ENCODE peak calls at places on chromosomes 11 and 22, in six cellular contexts. H is RCC 7860; E is Right ventricle myocardium superior; O is Caki2; A is epithelial cell of prostate; J is effector CD4-positive, alpha-beta T cell. P is an unnamed sample.

GRCh38 chr11:77512092-77512491 is 38.2 kb upstream of the PAK1 start:
- DNase-seq in H (no peak), E (no peak), O (no peak), J (no peak), A (no peak), P (no peak)

GRCh38 chr22:36966851-36967535 is 52.3 kb downstream of the TST start:
- DNase-seq in H (no peak), O (no peak), A (no peak), E (no peak), J (no peak), P (no peak)

GRCh38 chr11:387193-387793 is 6.7 kb upstream of the PKP3 start:
- DNase-seq in H (no peak), O (no peak), E (no peak), J (no peak), A (no peak), P (no peak)

GRCh38 chr11:74297484-74297883 is 14.0 kb downstream of the P4HA3 start:
- DNase-seq in H (no peak), O (no peak), J (no peak), A (no peak), E (no peak), P (no peak)

GRCh38 chr22:35576671-35577070 is 36.0 kb downstream of the RASD2 start:
- DNase-seq in E (no peak), O (no peak), J (no peak), A (no peak), H (no peak), P (no peak)

GRCh38 chr11:119533462-119533861 is 110.5 kb upstream of the THY1 start:
- DNase-seq in O (no peak), A (no peak), H (no peak), E (no peak), J (no peak), P (no peak)

GRCh38 chr11:2507945-2508749 is 63.3 kb downstream of the KCNQ1 start:
- DNase-seq in J (no peak), E (peak), O (no peak), H (no peak), A (no peak), P (no peak)

GRCh38 chr11:12294613-12295012 is 82.8 kb upstream of the PARVA start:
- DNase-seq in H (no peak), J (no peak), A (no peak), O (no peak), E (no peak), P (no peak)

GRCh38 chr22:27723150-27723549 is 78.4 kb downstream of the MN1 start:
- DNase-seq in H (no peak), E (no peak), A (no peak), O (peak), J (no peak), P (no peak)

GRCh38 chr22:47122441-47123000 is 360.1 kb downstream of the TBC1D22A start:
- DNase-seq in E (peak), O (no peak), J (no peak), A (no peak), H (no peak), P (no peak)

GRCh38 chr11:19696904-19697303 is 15.7 kb upstream of the NAV2 start:
- DNase-seq in J (no peak), O (no peak), H (no peak), A (no peak), E (no peak), P (no peak)

GRCh38 chr11:59551651-59552521 is 40.5 kb downstream of the OR4D9 start:
- DNase-seq in E (no peak), O (peak), J (no peak), H (peak), A (no peak), P (no peak)

GRCh38 chr11:57596266-57596885 is 1.1 kb upstream of the SERPING1 start:
- DNase-seq in H (no peak), A (no peak), E (no peak), J (no peak), O (no peak), P (no peak)

GRCh38 chr11:62599909-62600308 is 1.8 kb downstream of the MTA2 start:
- DNase-seq in E (no peak), O (no peak), A (peak), J (no peak), H (no peak), P (no peak)

GRCh38 chr11:4697583-4697982 is at the start of gene OR51E2:
- DNase-seq in A (no peak), E (no peak), J (no peak), H (no peak), O (no peak), P (no peak)

GRCh38 chr11:126132319-126132718 is 69.7 kb upstream of the CDON start:
- DNase-seq in H (peak), E (peak), J (no peak), O (no peak), A (peak), P (no peak)

GRCh38 chr11:13384837-13385417 is 78.1 kb downstream of the BTBD10 start:
- DNase-seq in H (peak), J (no peak), A (no peak), E (no peak), O (no peak), P (no peak)